ENCODE peak calls at places on chromosomes 11 and 22, in seven cellular contexts. One of them, this sample, is unnamed.

GRCh38 chr11:92711913-92712312 is 257.5 kb upstream of the MTNR1B start:
- DNase-seq in stimulated activated CD8-positive, alpha-beta memory T cell treated with anti-CD3 and anti-CD28 coated beads, Interleukin-7, amount 100 ng/mL, for 24 hours: no peak
- DNase-seq in upper lobe of right lung: no peak
- DNase-seq in coronary artery: no peak
- DNase-seq in NCI-H1105: no peak
- DNase-seq in ecto neural progenitor cell: no peak
- DNase-seq in HFF-Myc: no peak
- DNase-seq in this sample: no peak

GRCh38 chr22:39622881-39623367 is 52.4 kb downstream of the CACNA1I start:
- DNase-seq in HFF-Myc: no peak
- DNase-seq in ecto neural progenitor cell: peak
- DNase-seq in NCI-H1105: no peak
- DNase-seq in upper lobe of right lung: peak
- DNase-seq in stimulated activated CD8-positive, alpha-beta memory T cell treated with anti-CD3 and anti-CD28 coated beads, Interleukin-7, amount 100 ng/mL, for 24 hours: peak
- DNase-seq in coronary artery: no peak
- DNase-seq in this sample: no peak

GRCh38 chr22:28792491-28793383 is 7.6 kb downstream of the XBP1 start:
- DNase-seq in coronary artery: no peak
- DNase-seq in upper lobe of right lung: no peak
- DNase-seq in stimulated activated CD8-positive, alpha-beta memory T cell treated with anti-CD3 and anti-CD28 coated beads, Interleukin-7, amount 100 ng/mL, for 24 hours: no peak
- DNase-seq in ecto neural progenitor cell: no peak
- DNase-seq in NCI-H1105: no peak
- DNase-seq in HFF-Myc: no peak
- DNase-seq in this sample: no peak

GRCh38 chr11:64095949-64096348 is 60.2 kb downstream of the FLRT1 start:
- DNase-seq in stimulated activated CD8-positive, alpha-beta memory T cell treated with anti-CD3 and anti-CD28 coated beads, Interleukin-7, amount 100 ng/mL, for 24 hours: no peak
- DNase-seq in coronary artery: no peak
- DNase-seq in ecto neural progenitor cell: no peak
- DNase-seq in HFF-Myc: no peak
- DNase-seq in NCI-H1105: peak
- DNase-seq in upper lobe of right lung: no peak
- DNase-seq in this sample: peak

GRCh38 chr22:37862570-37863325 is 13.5 kb downstream of the EIF3L start:
- DNase-seq in NCI-H1105: no peak
- DNase-seq in ecto neural progenitor cell: no peak
- DNase-seq in stimulated activated CD8-positive, alpha-beta memory T cell treated with anti-CD3 and anti-CD28 coated beads, Interleukin-7, amount 100 ng/mL, for 24 hours: no peak
- DNase-seq in upper lobe of right lung: no peak
- DNase-seq in coronary artery: no peak
- DNase-seq in HFF-Myc: no peak
- DNase-seq in this sample: no peak

GRCh38 chr11:68012843-68013610 is 2.9 kb downstream of the ALDH3B1 start:
- DNase-seq in stimulated activated CD8-positive, alpha-beta memory T cell treated with anti-CD3 and anti-CD28 coated beads, Interleukin-7, amount 100 ng/mL, for 24 hours: no peak
- DNase-seq in ecto neural progenitor cell: no peak
- DNase-seq in HFF-Myc: peak
- DNase-seq in upper lobe of right lung: peak
- DNase-seq in coronary artery: peak
- DNase-seq in NCI-H1105: no peak
- DNase-seq in this sample: no peak

GRCh38 chr11:64314805-64315561 is 2.4 kb downstream of the TRMT112 start:
- DNase-seq in HFF-Myc: no peak
- DNase-seq in upper lobe of right lung: no peak
- DNase-seq in ecto neural progenitor cell: no peak
- DNase-seq in NCI-H1105: no peak
- DNase-seq in coronary artery: no peak
- DNase-seq in stimulated activated CD8-positive, alpha-beta memory T cell treated with anti-CD3 and anti-CD28 coated beads, Interleukin-7, amount 100 ng/mL, for 24 hours: no peak
- DNase-seq in this sample: no peak

GRCh38 chr11:89491141-89491690 is at the start of gene NOX4:
- DNase-seq in stimulated activated CD8-positive, alpha-beta memory T cell treated with anti-CD3 and anti-CD28 coated beads, Interleukin-7, amount 100 ng/mL, for 24 hours: no peak
- DNase-seq in upper lobe of right lung: peak
- DNase-seq in NCI-H1105: peak
- DNase-seq in coronary artery: peak
- DNase-seq in HFF-Myc: no peak
- DNase-seq in ecto neural progenitor cell: peak
- DNase-seq in this sample: no peak

GRCh38 chr11:125873881-125874555 is 13.4 kb upstream of the HYLS1 start:
- DNase-seq in ecto neural progenitor cell: no peak
- DNase-seq in upper lobe of right lung: no peak
- DNase-seq in NCI-H1105: no peak
- DNase-seq in coronary artery: no peak
- DNase-seq in stimulated activated CD8-positive, alpha-beta memory T cell treated with anti-CD3 and anti-CD28 coated beads, Interleukin-7, amount 100 ng/mL, for 24 hours: no peak
- DNase-seq in HFF-Myc: no peak
- DNase-seq in this sample: no peak

GRCh38 chr22:23831781-23832180 is 7.0 kb downstream of the DERL3 start:
- DNase-seq in stimulated activated CD8-positive, alpha-beta memory T cell treated with anti-CD3 and anti-CD28 coated beads, Interleukin-7, amount 100 ng/mL, for 24 hours: no peak
- DNase-seq in ecto neural progenitor cell: no peak
- DNase-seq in HFF-Myc: no peak
- DNase-seq in coronary artery: peak
- DNase-seq in NCI-H1105: no peak
- DNase-seq in upper lobe of right lung: peak
- DNase-seq in this sample: no peak

GRCh38 chr22:50281957-50282356 is 11.8 kb upstream of the MAPK11 start:
- DNase-seq in ecto neural progenitor cell: no peak
- DNase-seq in stimulated activated CD8-positive, alpha-beta memory T cell treated with anti-CD3 and anti-CD28 coated beads, Interleukin-7, amount 100 ng/mL, for 24 hours: no peak
- DNase-seq in coronary artery: no peak
- DNase-seq in NCI-H1105: no peak
- DNase-seq in HFF-Myc: no peak
- DNase-seq in upper lobe of right lung: no peak
- DNase-seq in this sample: no peak

GRCh38 chr11:46039990-46040389 is 81.3 kb downstream of the PHF21A start:
- DNase-seq in ecto neural progenitor cell: no peak
- DNase-seq in NCI-H1105: no peak
- DNase-seq in stimulated activated CD8-positive, alpha-beta memory T cell treated with anti-CD3 and anti-CD28 coated beads, Interleukin-7, amount 100 ng/mL, for 24 hours: no peak
- DNase-seq in upper lobe of right lung: no peak
- DNase-seq in HFF-Myc: no peak
- DNase-seq in coronary artery: no peak
- DNase-seq in this sample: no peak

GRCh38 chr11:15339302-15339701 is 224.6 kb downstream of the INSC start:
- DNase-seq in stimulated activated CD8-positive, alpha-beta memory T cell treated with anti-CD3 and anti-CD28 coated beads, Interleukin-7, amount 100 ng/mL, for 24 hours: no peak
- DNase-seq in coronary artery: no peak
- DNase-seq in ecto neural progenitor cell: no peak
- DNase-seq in upper lobe of right lung: no peak
- DNase-seq in HFF-Myc: no peak
- DNase-seq in NCI-H1105: no peak
- DNase-seq in this sample: no peak

GRCh38 chr22:32748509-32748908 is 53.0 kb upstream of the TIMP3 start:
- DNase-seq in stimulated activated CD8-positive, alpha-beta memory T cell treated with anti-CD3 and anti-CD28 coated beads, Interleukin-7, amount 100 ng/mL, for 24 hours: no peak
- DNase-seq in upper lobe of right lung: no peak
- DNase-seq in NCI-H1105: no peak
- DNase-seq in ecto neural progenitor cell: no peak
- DNase-seq in coronary artery: no peak
- DNase-seq in HFF-Myc: no peak
- DNase-seq in this sample: no peak

GRCh38 chr11:34346551-34346950 is 11.3 kb downstream of the ABTB2 start:
- DNase-seq in coronary artery: no peak
- DNase-seq in NCI-H1105: no peak
- DNase-seq in HFF-Myc: no peak
- DNase-seq in stimulated activated CD8-positive, alpha-beta memory T cell treated with anti-CD3 and anti-CD28 coated beads, Interleukin-7, amount 100 ng/mL, for 24 hours: no peak
- DNase-seq in ecto neural progenitor cell: no peak
- DNase-seq in upper lobe of right lung: no peak
- DNase-seq in this sample: no peak

GRCh38 chr22:37224757-37225420 is 12.6 kb upstream of the SSTR3 start:
- DNase-seq in ecto neural progenitor cell: no peak
- DNase-seq in stimulated activated CD8-positive, alpha-beta memory T cell treated with anti-CD3 and anti-CD28 coated beads, Interleukin-7, amount 100 ng/mL, for 24 hours: no peak
- DNase-seq in HFF-Myc: no peak
- DNase-seq in NCI-H1105: no peak
- DNase-seq in coronary artery: no peak
- DNase-seq in upper lobe of right lung: no peak
- DNase-seq in this sample: no peak

GRCh38 chr22:48889209-48889830 is 938.4 kb downstream of the BRD1 start:
- DNase-seq in HFF-Myc: no peak
- DNase-seq in NCI-H1105: no peak
- DNase-seq in stimulated activated CD8-positive, alpha-beta memory T cell treated with anti-CD3 and anti-CD28 coated beads, Interleukin-7, amount 100 ng/mL, for 24 hours: no peak
- DNase-seq in upper lobe of right lung: peak
- DNase-seq in ecto neural progenitor cell: peak
- DNase-seq in coronary artery: peak
- DNase-seq in this sample: no peak

This sample was measured in NCI-H774.